ENCODE peak calls at places on chromosome 18, in four cellular contexts. C is heart left ventricle, I is breast epithelium, Y is neural progenitor cell. O is an unnamed sample.

GRCh38 chr18:12692206-12692605 is 10.3 kb downstream of the CEP76 start:
- DNase-seq in C (no peak), Y (no peak), I (no peak), O (no peak)

GRCh38 chr18:74994502-74995403 is 214.2 kb downstream of the PTGR3 start:
- DNase-seq in Y (no peak), I (no peak), C (peak; percentile 64), O (no peak)

GRCh38 chr18:58005036-58005435 is 39.0 kb upstream of the NEDD4L start:
- DNase-seq in I (no peak), C (no peak), Y (no peak), O (no peak)

GRCh38 chr18:58922995-58923394 is 58.3 kb downstream of the ZNF532 start:
- DNase-seq in I (no peak), Y (no peak), C (no peak), O (no peak)

GRCh38 chr18:40949138-40949949 is 1005.7 kb upstream of the PIK3C3 start:
- DNase-seq in I (no peak), C (no peak), Y (no peak), O (no peak)

GRCh38 chr18:24514439-24514838 is 54.0 kb downstream of the HRH4 start:
- DNase-seq in Y (peak; percentile 52), I (no peak), C (no peak), O (peak; percentile 68)

GRCh38 chr18:26407721-26408601 is 140.4 kb downstream of the KCTD1 start:
- DNase-seq in Y (no peak), I (no peak), C (no peak), O (no peak)

GRCh38 chr18:21117385-21118135 is 5.9 kb upstream of the ROCK1 start:
- DNase-seq in C (no peak), I (no peak), Y (no peak), O (no peak)

GRCh38 chr18:28494151-28494550 is 317.2 kb upstream of the CDH2 start:
- DNase-seq in Y (no peak), I (no peak), C (no peak), O (no peak)

GRCh38 chr18:3649559-3650426 is 199.8 kb downstream of the TGIF1 start:
- DNase-seq in I (peak; percentile 74), C (no peak), Y (no peak), O (peak; percentile 73)

GRCh38 chr18:61606759-61607158 is 273.5 kb downstream of the CDH20 start:
- DNase-seq in C (peak; percentile 80), I (peak; percentile 80), Y (peak; percentile 56), O (peak; percentile 95)

GRCh38 chr18:35933982-35934381 is 38.5 kb upstream of the RMP24 start:
- DNase-seq in C (no peak), I (no peak), Y (no peak), O (peak; percentile 87)

GRCh38 chr18:49322770-49323490 is 137.5 kb downstream of the DYM start:
- DNase-seq in Y (no peak), C (no peak), I (no peak), O (no peak)

GRCh38 chr18:9743200-9744016 is 35.3 kb downstream of the RAB31 start:
- DNase-seq in Y (no peak), C (no peak), I (peak; percentile 50), O (peak; percentile 98)

GRCh38 chr18:41870817-41871216 is 84.2 kb upstream of the PIK3C3 start:
- DNase-seq in C (no peak), Y (no peak), I (no peak), O (no peak)

GRCh38 chr18:61896767-61897166 is 4.0 kb upstream of the RNF152 start:
- DNase-seq in Y (peak; percentile 83), C (no peak), I (peak; percentile 85), O (peak; percentile 96)

GRCh38 chr18:1075310-1075709 is 170.6 kb downstream of the ADCYAP1 start:
- DNase-seq in I (no peak), Y (no peak), C (no peak), O (no peak)

GRCh38 chr18:7605705-7606104 is 38.6 kb downstream of the PTPRM start:
- DNase-seq in I (no peak), Y (no peak), C (no peak), O (peak; percentile 76)

GRCh38 chr18:12121175-12122095 is 27.8 kb downstream of the ANKRD62 start:
- DNase-seq in C (no peak), I (no peak), Y (peak; percentile 64), O (peak; percentile 74)

GRCh38 chr18:12803069-12803936 is 80.7 kb downstream of the PTPN2 start:
- DNase-seq in Y (no peak), I (no peak), C (no peak), O (no peak)

GRCh38 chr18:62897153-62897552 is 181.8 kb downstream of the PHLPP1 start:
- DNase-seq in Y (no peak), I (no peak), C (no peak), O (no peak)

GRCh38 chr18:77127769-77128671 is 4.6 kb downstream of the MBP start:
- DNase-seq in Y (no peak), I (peak; percentile 65), C (no peak), O (peak; percentile 29)

GRCh38 chr18:34773378-34773777 is 63.3 kb downstream of the DTNA start:
- DNase-seq in I (no peak), C (no peak), Y (no peak), O (no peak)

GRCh38 chr18:32768646-32769206 is 4.1 kb downstream of the KLHL14 start:
- DNase-seq in I (no peak), Y (no peak), C (no peak), O (no peak)

GRCh38 chr18:1585881-1586488 is 681.3 kb downstream of the ADCYAP1 start:
- DNase-seq in C (no peak), Y (peak; percentile 50), I (no peak), O (no peak)

GRCh38 chr18:58937204-58937603 is 72.5 kb downstream of the ZNF532 start:
- DNase-seq in I (no peak), C (no peak), Y (no peak), O (no peak)

GRCh38 chr18:60880184-60880583 is 453.0 kb upstream of the CDH20 start:
- DNase-seq in C (no peak), Y (no peak), I (no peak), O (no peak)

O was measured in islet precursor cell.